ENCODE peak calls at places on chromosomes 3 and 15, in ten cellular contexts. E is adrenal gland; Q is psoas muscle; L is mammary epithelial cell; D is OCI-LY7; I is left ventricle myocardium inferior; G is hepatocyte; R is Peyer's patch; O is CD8-positive, alpha-beta memory T cell; T is astrocyte. B is an unnamed sample.

GRCh38 chr3:54517424-54517823 is 395.1 kb downstream of the CACNA2D3 start:
- DNase-seq in E (no peak), Q (no peak), L (no peak), D (no peak), I (no peak), G (no peak), R (no peak), O (no peak), T (no peak), B (no peak)

GRCh38 chr15:39987831-39988230 is 51.1 kb downstream of the SRP14 start:
- DNase-seq in E (no peak), Q (no peak), L (no peak), D (no peak), I (no peak), G (no peak), R (no peak), O (no peak), T (no peak), B (no peak)

GRCh38 chr3:47890832-47891620 is 88.1 kb downstream of the DHX30 start:
- DNase-seq in E (peak), Q (peak), L (no peak), D (no peak), I (peak), G (no peak), R (no peak), O (no peak), T (no peak), B (no peak)

GRCh38 chr15:91525746-91526145 is 327.8 kb upstream of the SLCO3A1 start:
- DNase-seq in E (no peak), Q (no peak), L (no peak), D (no peak), I (no peak), G (no peak), R (no peak), O (no peak), T (no peak), B (no peak)

GRCh38 chr15:71807125-71807629 is 3.2 kb upstream of the NR2E3 start:
- DNase-seq in E (no peak), Q (no peak), L (no peak), D (no peak), I (no peak), G (no peak), R (no peak), O (no peak), T (peak), B (no peak)

GRCh38 chr15:50970524-50970923 is 62.0 kb downstream of the AP4E1 start:
- DNase-seq in E (no peak), Q (no peak), L (no peak), D (no peak), I (no peak), G (no peak), R (no peak), O (no peak), T (no peak), B (peak)

GRCh38 chr15:99502182-99502581 is 63.6 kb upstream of the MEF2A start:
- DNase-seq in E (no peak), Q (no peak), L (no peak), D (peak), I (no peak), G (no peak), R (no peak), O (no peak), T (no peak), B (no peak)

GRCh38 chr15:73330206-73331051 is 38.3 kb downstream of the HCN4 start:
- DNase-seq in E (no peak), Q (no peak), L (no peak), D (no peak), I (no peak), G (no peak), R (peak), O (no peak), T (no peak), B (no peak)

GRCh38 chr15:39511000-39511914 is 69.6 kb upstream of the THBS1 start:
- DNase-seq in E (peak), Q (peak), L (peak), D (no peak), I (peak), G (peak), R (no peak), O (no peak), T (peak), B (no peak)

DNA sequence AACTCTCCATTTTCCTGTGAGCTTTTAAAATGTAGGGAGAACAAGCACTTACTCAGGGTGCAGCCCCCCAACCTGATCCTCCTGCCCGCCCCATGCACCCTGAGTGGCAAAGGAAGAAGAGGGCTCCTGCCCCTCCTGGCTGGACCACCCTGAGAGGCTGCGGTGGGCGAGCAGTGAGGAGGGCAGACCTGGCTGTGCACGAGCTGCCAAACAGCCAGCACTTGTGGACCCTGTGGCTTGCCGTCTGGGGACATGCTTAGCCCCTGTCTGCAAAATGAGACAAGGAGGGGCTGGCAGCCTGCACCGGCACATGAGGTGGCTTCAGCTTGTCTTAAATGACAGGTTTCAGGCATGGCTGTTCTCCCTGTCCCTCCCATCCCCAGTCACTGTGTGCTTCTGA is 18.6 kb downstream of the ATP10A start:
- DNase-seq in E (no peak), Q (no peak), L (no peak), D (no peak), I (no peak), G (no peak), R (no peak), O (no peak), T (no peak), B (no peak)
- H3K27ac ChIP-seq in E (no peak), Q (no peak), L (no peak), D (peak), I (no peak), G (no peak), R (no peak), O (no peak), T (no peak), B (no peak)

GRCh38 chr3:152272771-152273242 is 4.1 kb downstream of the MBNL1 start:
- DNase-seq in E (no peak), Q (no peak), L (peak), D (no peak), I (no peak), G (no peak), R (no peak), O (no peak), T (peak), B (no peak)
- H3K27ac ChIP-seq in E (no peak), Q (peak), L (peak), D (no peak), I (peak), G (no peak), R (peak), O (peak), T (peak), B (peak)

DNA sequence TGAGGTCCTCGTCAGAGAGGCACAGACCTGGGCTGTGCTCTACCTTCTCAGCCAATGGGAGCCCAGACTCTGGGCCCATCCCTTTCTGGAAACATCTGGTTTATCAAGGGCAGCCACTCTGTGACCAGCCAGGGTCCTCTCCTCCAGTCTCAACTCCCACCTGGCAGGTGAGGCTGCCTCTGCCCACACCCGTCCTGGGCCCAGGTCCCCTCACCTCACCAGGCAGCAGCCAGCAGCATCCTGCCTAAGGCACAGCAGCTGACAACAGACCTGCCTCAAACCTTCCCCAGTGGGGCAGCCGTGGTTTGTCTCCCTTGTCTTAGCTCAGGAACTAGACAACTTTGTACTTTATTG is 8.7 kb upstream of the VIPR1 start:
- DNase-seq in E (no peak), Q (no peak), L (no peak), D (no peak), I (no peak), G (no peak), R (no peak), O (no peak), T (no peak), B (no peak)
- H3K27ac ChIP-seq in E (no peak), Q (no peak), L (no peak), D (no peak), I (no peak), G (no peak), R (no peak), O (no peak), T (no peak), B (no peak)

DNA sequence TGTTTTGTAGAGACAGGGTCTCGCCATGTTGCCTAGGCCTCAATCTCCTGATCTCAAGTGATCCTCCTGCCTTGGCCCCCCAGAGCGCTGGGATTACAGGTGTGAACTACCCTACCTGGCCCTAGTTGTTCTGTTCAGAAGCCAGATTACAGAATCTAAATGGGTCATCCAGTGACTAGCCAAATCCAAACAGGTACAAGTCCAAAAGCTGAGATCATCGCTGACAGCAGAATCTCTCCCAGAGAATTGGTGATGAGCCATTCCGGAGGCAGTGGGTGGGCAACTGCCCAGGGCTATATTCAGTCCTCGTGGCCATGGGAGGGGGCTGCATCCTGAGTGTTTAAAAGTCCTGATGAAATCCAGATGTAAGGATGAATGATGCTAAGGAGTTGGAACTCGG is 47.5 kb upstream of the SEMA4B start:
- DNase-seq in E (no peak), Q (no peak), L (no peak), D (no peak), I (no peak), G (no peak), R (no peak), O (no peak), T (no peak), B (no peak)
- H3K27ac ChIP-seq in E (no peak), Q (no peak), L (no peak), D (no peak), I (no peak), G (peak), R (no peak), O (no peak), T (no peak), B (no peak)

GRCh38 chr3:32046102-32046501 is 60.3 kb upstream of the GPD1L start:
- DNase-seq in E (no peak), Q (no peak), L (no peak), D (no peak), I (no peak), G (no peak), R (no peak), O (no peak), T (no peak), B (no peak)

GRCh38 chr3:32041316-32041715 is 59.8 kb downstream of the ZNF860 start:
- DNase-seq in E (no peak), Q (no peak), L (no peak), D (no peak), I (no peak), G (no peak), R (peak), O (no peak), T (no peak), B (no peak)

GRCh38 chr3:32048487-32049174 is 57.8 kb upstream of the GPD1L start:
- DNase-seq in E (no peak), Q (no peak), L (no peak), D (no peak), I (no peak), G (no peak), R (no peak), O (no peak), T (no peak), B (no peak)

DNA sequence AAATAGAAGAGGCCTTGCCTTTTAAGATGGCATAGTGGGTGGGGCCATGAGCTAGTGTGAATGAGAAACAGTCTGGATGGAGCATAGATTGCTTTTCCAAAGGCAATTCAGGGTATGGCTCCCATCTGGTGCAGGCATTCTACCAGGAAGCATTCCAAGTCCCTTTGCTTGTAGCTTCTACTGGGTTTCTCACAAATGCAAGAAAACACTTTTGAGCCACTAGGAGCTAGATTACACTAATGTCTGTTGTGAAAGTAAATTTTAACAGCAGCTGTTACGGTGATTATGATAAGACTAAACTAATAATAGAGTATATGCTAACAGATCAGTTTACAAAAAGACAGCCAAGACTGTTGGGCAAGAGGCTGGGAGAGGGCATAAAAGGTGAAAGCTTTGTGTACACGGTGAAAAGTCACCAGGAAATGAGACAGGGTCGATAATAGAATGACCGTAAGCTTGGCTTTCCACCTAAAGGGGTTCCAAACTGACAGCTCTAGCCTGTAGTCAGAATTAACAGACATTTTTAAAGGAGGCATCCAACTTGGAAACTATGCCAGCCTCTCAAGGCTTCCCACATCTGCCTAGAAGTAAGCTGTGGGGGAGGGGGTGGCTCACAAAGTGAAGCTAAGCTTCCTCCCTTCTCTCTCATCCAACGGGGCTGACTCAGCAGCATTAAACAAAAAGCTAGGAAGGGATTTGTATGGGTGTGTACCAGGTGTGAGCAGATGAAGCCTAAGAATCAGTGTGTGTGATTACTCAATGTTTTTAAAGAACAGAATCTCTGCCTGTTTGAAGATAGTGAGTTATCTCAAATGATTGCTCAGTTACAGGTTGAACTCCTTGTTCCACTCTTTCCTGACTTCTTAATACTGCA is 61.1 kb upstream of the GPD1L start:
- DNase-seq in E (peak), Q (no peak), L (peak), D (no peak), I (no peak), G (peak), R (no peak), O (no peak), T (peak), B (no peak)
- H3K27ac ChIP-seq in E (peak), Q (peak), L (no peak), D (no peak), I (peak), G (peak), R (peak), O (no peak), T (no peak), B (no peak)

B was measured in MM.1S.